ENCODE peak calls at places on chromosome 13, in six cellular contexts. T, A, P, R, D and Q are unnamed samples.
A peak's percentile ranks its signal among the peaks of the same experiment; 100 is the strongest.

GRCh38 chr13:38718374-38718773 is 31.5 kb downstream of the FREM2 start:
- DNase-seq in R (no peak), A (no peak), D (no peak), P (no peak), T (no peak), Q (no peak)

GRCh38 chr13:77389617-77389984 is 62.7 kb upstream of the MYCBP2 start:
- DNase-seq in R (no peak), D (no peak), P (no peak), A (no peak), T (no peak), Q (no peak)

GRCh38 chr13:19720039-19720438 is 62.7 kb downstream of the PSPC1 start:
- DNase-seq in A (no peak), D (no peak), R (no peak), P (no peak), T (no peak), Q (no peak)

GRCh38 chr13:43783820-43784219 is 3.0 kb downstream of the ENOX1 start:
- DNase-seq in D (peak; percentile 60), T (no peak), A (no peak), P (no peak), R (no peak), Q (no peak)

GRCh38 chr13:23472189-23472588 is 38.7 kb upstream of the SACS start:
- DNase-seq in T (no peak), D (no peak), R (no peak), A (no peak), P (no peak), Q (no peak)

GRCh38 chr13:46010148-46010547 is 42.4 kb downstream of the ZC3H13 start:
- DNase-seq in A (no peak), D (no peak), T (peak; percentile 68), P (peak; percentile 4), R (no peak), Q (no peak)

GRCh38 chr13:98285317-98285716 is 108.2 kb upstream of the RNF113B start:
- DNase-seq in D (peak; percentile 91), T (no peak), A (no peak), R (no peak), P (no peak), Q (no peak)

GRCh38 chr13:48492123-48493075 is 40.5 kb downstream of the RCBTB2 start:
- DNase-seq in P (no peak), T (peak; percentile 31), D (no peak), R (peak; percentile 52), A (no peak), Q (no peak)

GRCh38 chr13:107854880-107855279 is 360.5 kb downstream of the LIG4 start:
- DNase-seq in A (no peak), P (no peak), T (no peak), R (no peak), D (no peak), Q (no peak)

GRCh38 chr13:41962994-41963393 is 2.1 kb upstream of the VWA8 start:
- DNase-seq in R (no peak), A (no peak), T (no peak), D (no peak), P (no peak), Q (no peak)